ENCODE peak calls at places on chromosomes 2 and 18, in five cellular contexts. F is adrenal gland, K is GM12891, P is heart left ventricle, T is HCT116. H is an unnamed sample.

GRCh38 chr2:18598848-18599484 is 9.6 kb upstream of the NT5C1B start:
- DNase-seq in F (no peak), K (no peak), P (no peak), T (no peak), H (no peak)

GRCh38 chr2:8494151-8494550 is 187.7 kb upstream of the ID2 start:
- DNase-seq in F (no peak), K (no peak), P (no peak), T (no peak), H (no peak)

GRCh38 chr18:4831791-4832375 is 365.2 kb downstream of the AKAIN1 start:
- DNase-seq in F (no peak), K (no peak), P (no peak), T (no peak), H (no peak)

GRCh38 chr2:58574873-58575272 is 333.7 kb upstream of the FANCL start:
- DNase-seq in F (no peak), K (no peak), P (no peak), T (no peak), H (no peak)

GRCh38 chr2:230502593-230502992 is 86.6 kb downstream of the SP100 start:
- DNase-seq in F (no peak), K (no peak), P (no peak), T (no peak), H (no peak)

GRCh38 chr2:147135401-147135800 is 709.4 kb upstream of the ACVR2A start:
- DNase-seq in F (no peak), K (no peak), P (no peak), T (no peak), H (no peak)

GRCh38 chr2:10790228-10790973 is 22.2 kb downstream of the PDIA6 start:
- DNase-seq in F (no peak), K (no peak), P (no peak), T (no peak), H (no peak)

GRCh38 chr2:29802976-29803375 is 118.4 kb downstream of the ALK start:
- DNase-seq in F (no peak), K (no peak), P (no peak), T (no peak), H (no peak)

GRCh38 chr2:235776531-235776930 is 282.7 kb downstream of the AGAP1 start:
- DNase-seq in F (no peak), K (no peak), P (no peak), T (no peak), H (no peak)

GRCh38 chr2:83217862-83218261 is 1241.2 kb downstream of the SUCLG1 start:
- DNase-seq in F (no peak), K (no peak), P (no peak), T (no peak), H (no peak)

GRCh38 chr2:222105046-222105445 is 193.8 kb downstream of the PAX3 start:
- DNase-seq in F (no peak), K (no peak), P (no peak), T (no peak), H (no peak)

GRCh38 chr18:44837491-44838185 is 156.9 kb downstream of the SETBP1 start:
- DNase-seq in F (no peak), K (no peak), P (no peak), T (no peak), H (no peak)
- TF ChIP-seq POLR2A in F (no peak), K (no peak), P (no peak), T (no peak), H (no peak)

GRCh38 chr2:28391564-28392296 is 928 bp upstream of the FOSL2 start:
- DNase-seq in F (peak), K (peak), P (peak), T (peak), H (peak)
- TF ChIP-seq POLR2A in F (peak), K (no peak), P (peak), T (no peak), H (peak)

GRCh38 chr2:101516349-101516748 is 41.4 kb upstream of the RFX8 start:
- DNase-seq in F (no peak), K (no peak), P (no peak), T (no peak), H (no peak)

GRCh38 chr2:101517753-101518152 is 42.8 kb upstream of the RFX8 start:
- DNase-seq in F (no peak), K (no peak), P (no peak), T (no peak), H (no peak)

GRCh38 chr2:101518470-101519172 is 43.7 kb upstream of the RFX8 start:
- DNase-seq in F (peak), K (no peak), P (peak), T (peak), H (no peak)

GRCh38 chr2:101515512-101515911 is 40.6 kb upstream of the RFX8 start:
- DNase-seq in F (peak), K (no peak), P (peak), T (no peak), H (no peak)

GRCh38 chr2:101516833-101517690 is 42.1 kb upstream of the RFX8 start:
- DNase-seq in F (no peak), K (no peak), P (no peak), T (peak), H (no peak)
- TF ChIP-seq POLR2A in F (no peak), K (no peak), P (no peak), T (no peak), H (no peak)

GRCh38 chr2:241228860-241229516 is 40.5 kb downstream of the ANO7 start:
- DNase-seq in F (peak), K (no peak), P (peak), T (no peak), H (no peak)
- TF ChIP-seq POLR2A in F (no peak), K (peak), P (no peak), T (no peak), H (no peak)

DNA sequence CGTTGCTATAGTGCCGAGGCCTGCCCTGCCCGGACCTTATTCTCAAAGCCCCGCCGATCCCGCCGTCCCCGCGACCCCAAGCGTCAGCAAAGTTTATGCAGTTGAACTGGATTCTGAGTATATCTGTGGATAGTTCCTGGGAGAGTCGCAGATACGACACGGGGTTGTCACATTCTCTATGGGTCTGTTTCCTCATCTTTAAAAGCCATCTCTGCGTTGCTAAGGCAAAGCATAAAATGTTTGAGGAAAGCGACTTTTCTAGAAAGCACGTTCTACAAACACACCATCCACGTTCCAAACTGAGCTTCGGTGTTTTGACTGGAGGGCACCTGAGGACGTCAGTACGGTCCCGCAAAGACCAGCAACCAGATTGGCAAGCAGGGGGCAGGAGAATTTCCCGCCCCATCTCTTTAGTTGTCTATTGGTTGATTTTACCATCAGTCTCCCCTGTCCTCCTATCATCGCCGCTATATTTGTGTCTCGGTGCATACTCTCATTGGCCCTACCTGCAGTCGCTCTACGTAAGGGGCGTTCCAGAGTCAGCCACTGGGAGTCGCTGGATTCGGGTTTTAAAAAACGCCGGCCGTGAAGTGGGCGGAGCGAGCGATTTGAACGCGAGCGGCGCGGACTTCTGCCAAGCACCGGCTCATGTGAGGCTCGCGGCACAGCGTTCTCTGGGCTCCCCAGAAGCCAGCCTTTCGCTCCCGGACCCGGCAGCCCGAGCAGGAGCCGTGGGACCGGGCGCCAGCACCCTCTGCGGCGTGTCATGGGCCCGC is at the start of gene CENPA:
- DNase-seq in F (peak), K (peak), P (peak), T (peak), H (peak)
- TF ChIP-seq POLR2A in F (no peak), K (no peak), P (peak), T (peak), H (peak)

GRCh38 chr18:73579698-73580097 is 567.9 kb downstream of the FBXO15 start:
- DNase-seq in F (no peak), K (no peak), P (no peak), T (no peak), H (no peak)
- TF ChIP-seq POLR2A in F (no peak), K (no peak), P (no peak), T (no peak), H (no peak)

GRCh38 chr2:120820263-120820884 is 84.7 kb downstream of the GLI2 start:
- DNase-seq in F (no peak), K (no peak), P (no peak), T (no peak), H (no peak)
- TF ChIP-seq POLR2A in F (no peak), K (no peak), P (no peak), T (no peak), H (no peak)

H was measured in erythroblast.